ENCODE peak calls at places on chromosome 3, in ten cellular contexts. One of them, this sample, is unnamed.

GRCh38 chr3:87958289-87958688 is 100.5 kb downstream of the CGGBP1 start:
- DNase-seq in nucleus accumbens: no peak
- DNase-seq in naive B cell: no peak
- DNase-seq in Right ventricle myocardium superior: no peak
- DNase-seq in small intestine: no peak
- DNase-seq in head of caudate nucleus: no peak
- DNase-seq in NCI-H1930: no peak
- DNase-seq in fibroblast of lung: no peak
- DNase-seq in KBM-7: no peak
- DNase-seq in CD8-positive, alpha-beta T cell: no peak
- DNase-seq in this sample: no peak

GRCh38 chr3:11570789-11571495 is 72.8 kb downstream of the VGLL4 start:
- DNase-seq in nucleus accumbens: no peak
- DNase-seq in naive B cell: no peak
- DNase-seq in Right ventricle myocardium superior: no peak
- DNase-seq in small intestine: no peak
- DNase-seq in head of caudate nucleus: no peak
- DNase-seq in NCI-H1930: no peak
- DNase-seq in fibroblast of lung: peak; percentile 65
- DNase-seq in KBM-7: no peak
- DNase-seq in CD8-positive, alpha-beta T cell: no peak
- DNase-seq in this sample: no peak

GRCh38 chr3:13670292-13670691 is 121.4 kb downstream of the FBLN2 start:
- DNase-seq in nucleus accumbens: no peak
- DNase-seq in naive B cell: no peak
- DNase-seq in Right ventricle myocardium superior: no peak
- DNase-seq in small intestine: no peak
- DNase-seq in head of caudate nucleus: no peak
- DNase-seq in NCI-H1930: no peak
- DNase-seq in fibroblast of lung: no peak
- DNase-seq in KBM-7: no peak
- DNase-seq in CD8-positive, alpha-beta T cell: no peak
- DNase-seq in this sample: no peak

GRCh38 chr3:66703501-66703900 is 202.7 kb upstream of the LRIG1 start:
- DNase-seq in nucleus accumbens: no peak
- DNase-seq in naive B cell: no peak
- DNase-seq in Right ventricle myocardium superior: no peak
- DNase-seq in small intestine: no peak
- DNase-seq in head of caudate nucleus: no peak
- DNase-seq in NCI-H1930: no peak
- DNase-seq in fibroblast of lung: no peak
- DNase-seq in KBM-7: no peak
- DNase-seq in CD8-positive, alpha-beta T cell: no peak
- DNase-seq in this sample: no peak

GRCh38 chr3:79467721-79468120 is 300.1 kb downstream of the ROBO1 start:
- DNase-seq in nucleus accumbens: peak; percentile 5
- DNase-seq in naive B cell: no peak
- DNase-seq in Right ventricle myocardium superior: no peak
- DNase-seq in small intestine: no peak
- DNase-seq in head of caudate nucleus: no peak
- DNase-seq in NCI-H1930: no peak
- DNase-seq in fibroblast of lung: peak; percentile 23
- DNase-seq in KBM-7: no peak
- DNase-seq in CD8-positive, alpha-beta T cell: no peak
- DNase-seq in this sample: no peak

GRCh38 chr3:22399566-22399965 is 648.6 kb upstream of the ZNF385D start:
- DNase-seq in nucleus accumbens: no peak
- DNase-seq in naive B cell: no peak
- DNase-seq in Right ventricle myocardium superior: no peak
- DNase-seq in small intestine: no peak
- DNase-seq in head of caudate nucleus: no peak
- DNase-seq in NCI-H1930: no peak
- DNase-seq in fibroblast of lung: no peak
- DNase-seq in KBM-7: no peak
- DNase-seq in CD8-positive, alpha-beta T cell: no peak
- DNase-seq in this sample: no peak

GRCh38 chr3:42066516-42067181 is 24.5 kb upstream of the TRAK1 start:
- DNase-seq in nucleus accumbens: no peak
- DNase-seq in naive B cell: peak; percentile 79
- DNase-seq in Right ventricle myocardium superior: no peak
- DNase-seq in small intestine: peak; percentile 66
- DNase-seq in head of caudate nucleus: no peak
- DNase-seq in NCI-H1930: no peak
- DNase-seq in fibroblast of lung: peak; percentile 86
- DNase-seq in KBM-7: peak; percentile 35
- DNase-seq in CD8-positive, alpha-beta T cell: no peak
- DNase-seq in this sample: no peak

GRCh38 chr3:38472342-38472741 is 18.7 kb downstream of the ACVR2B start:
- DNase-seq in nucleus accumbens: no peak
- DNase-seq in naive B cell: no peak
- DNase-seq in Right ventricle myocardium superior: no peak
- DNase-seq in small intestine: no peak
- DNase-seq in head of caudate nucleus: no peak
- DNase-seq in NCI-H1930: no peak
- DNase-seq in fibroblast of lung: no peak
- DNase-seq in KBM-7: no peak
- DNase-seq in CD8-positive, alpha-beta T cell: no peak
- DNase-seq in this sample: no peak

GRCh38 chr3:115239717-115240116 is 92.6 kb upstream of the ZBTB20 start:
- DNase-seq in nucleus accumbens: peak; percentile 76
- DNase-seq in naive B cell: no peak
- DNase-seq in Right ventricle myocardium superior: peak; percentile 51
- DNase-seq in small intestine: peak; percentile 21
- DNase-seq in head of caudate nucleus: peak; percentile 57
- DNase-seq in NCI-H1930: peak; percentile 70
- DNase-seq in fibroblast of lung: peak; percentile 99
- DNase-seq in KBM-7: no peak
- DNase-seq in CD8-positive, alpha-beta T cell: no peak
- DNase-seq in this sample: no peak

GRCh38 chr3:126850370-126851085 is 132.4 kb upstream of the PLXNA1 start:
- DNase-seq in nucleus accumbens: no peak
- DNase-seq in naive B cell: no peak
- DNase-seq in Right ventricle myocardium superior: no peak
- DNase-seq in small intestine: no peak
- DNase-seq in head of caudate nucleus: no peak
- DNase-seq in NCI-H1930: no peak
- DNase-seq in fibroblast of lung: peak; percentile 84
- DNase-seq in KBM-7: no peak
- DNase-seq in CD8-positive, alpha-beta T cell: no peak
- DNase-seq in this sample: no peak

GRCh38 chr3:42179110-42179725 is 86.8 kb downstream of the CCK start:
- DNase-seq in nucleus accumbens: peak; percentile 62
- DNase-seq in naive B cell: no peak
- DNase-seq in Right ventricle myocardium superior: no peak
- DNase-seq in small intestine: peak; percentile 89
- DNase-seq in head of caudate nucleus: no peak
- DNase-seq in NCI-H1930: no peak
- DNase-seq in fibroblast of lung: peak; percentile 95
- DNase-seq in KBM-7: no peak
- DNase-seq in CD8-positive, alpha-beta T cell: no peak
- DNase-seq in this sample: no peak

GRCh38 chr3:123457841-123458240 is 9.0 kb upstream of the ADCY5 start:
- DNase-seq in nucleus accumbens: no peak
- DNase-seq in naive B cell: no peak
- DNase-seq in Right ventricle myocardium superior: no peak
- DNase-seq in small intestine: no peak
- DNase-seq in head of caudate nucleus: no peak
- DNase-seq in NCI-H1930: no peak
- DNase-seq in fibroblast of lung: no peak
- DNase-seq in KBM-7: no peak
- DNase-seq in CD8-positive, alpha-beta T cell: no peak
- DNase-seq in this sample: no peak

GRCh38 chr3:96070682-96071081 is 743.7 kb upstream of the EPHA6 start:
- DNase-seq in nucleus accumbens: no peak
- DNase-seq in naive B cell: no peak
- DNase-seq in Right ventricle myocardium superior: no peak
- DNase-seq in small intestine: no peak
- DNase-seq in head of caudate nucleus: no peak
- DNase-seq in NCI-H1930: no peak
- DNase-seq in fibroblast of lung: no peak
- DNase-seq in KBM-7: no peak
- DNase-seq in CD8-positive, alpha-beta T cell: no peak
- DNase-seq in this sample: no peak

This sample was measured in T-cell.